ENCODE peak calls at places on chromosomes 6 and 20, in four cellular contexts. One of them, this sample, is unnamed.

GRCh38 chr20:38134427-38135281 is 30.4 kb downstream of the TGM2 start:
- DNase-seq in CD4-positive, alpha-beta memory T cell: no peak
- DNase-seq in endodermal cell: no peak
- DNase-seq in activated T-cell treated with anti-CD3 and anti-CD28 coated beads for 1 hour: no peak
- DNase-seq in this sample: no peak

GRCh38 chr6:169991031-169991390 is 239.6 kb downstream of the ERMARD start:
- DNase-seq in CD4-positive, alpha-beta memory T cell: no peak
- DNase-seq in endodermal cell: peak
- DNase-seq in activated T-cell treated with anti-CD3 and anti-CD28 coated beads for 1 hour: no peak
- DNase-seq in this sample: no peak

GRCh38 chr20:61128701-61129655 is 123.1 kb upstream of the CDH4 start:
- DNase-seq in CD4-positive, alpha-beta memory T cell: no peak
- DNase-seq in endodermal cell: no peak
- DNase-seq in activated T-cell treated with anti-CD3 and anti-CD28 coated beads for 1 hour: no peak
- DNase-seq in this sample: no peak

GRCh38 chr20:19419420-19419819 is 207.0 kb downstream of the SLC24A3 start:
- DNase-seq in CD4-positive, alpha-beta memory T cell: no peak
- DNase-seq in endodermal cell: no peak
- DNase-seq in activated T-cell treated with anti-CD3 and anti-CD28 coated beads for 1 hour: no peak
- DNase-seq in this sample: no peak

GRCh38 chr20:48928832-48929725 is 7.6 kb downstream of the ARFGEF2 start:
- DNase-seq in CD4-positive, alpha-beta memory T cell: no peak
- DNase-seq in endodermal cell: no peak
- DNase-seq in activated T-cell treated with anti-CD3 and anti-CD28 coated beads for 1 hour: no peak
- DNase-seq in this sample: no peak

GRCh38 chr6:168873266-168873665 is 380.4 kb downstream of the THBS2 start:
- DNase-seq in CD4-positive, alpha-beta memory T cell: no peak
- DNase-seq in endodermal cell: no peak
- DNase-seq in activated T-cell treated with anti-CD3 and anti-CD28 coated beads for 1 hour: no peak
- DNase-seq in this sample: no peak

GRCh38 chr6:169806718-169807117 is 55.3 kb downstream of the ERMARD start:
- DNase-seq in CD4-positive, alpha-beta memory T cell: no peak
- DNase-seq in endodermal cell: no peak
- DNase-seq in activated T-cell treated with anti-CD3 and anti-CD28 coated beads for 1 hour: no peak
- DNase-seq in this sample: no peak

GRCh38 chr20:43969501-43969900 is 54.8 kb downstream of the TOX2 start:
- DNase-seq in CD4-positive, alpha-beta memory T cell: no peak
- DNase-seq in endodermal cell: peak
- DNase-seq in activated T-cell treated with anti-CD3 and anti-CD28 coated beads for 1 hour: no peak
- DNase-seq in this sample: no peak

GRCh38 chr6:71012871-71013456 is 56.1 kb upstream of the B3GAT2 start:
- DNase-seq in CD4-positive, alpha-beta memory T cell: no peak
- DNase-seq in endodermal cell: peak
- DNase-seq in activated T-cell treated with anti-CD3 and anti-CD28 coated beads for 1 hour: no peak
- DNase-seq in this sample: peak

GRCh38 chr6:125182237-125183018 is 28.9 kb downstream of the TPD52L1 start:
- DNase-seq in CD4-positive, alpha-beta memory T cell: no peak
- DNase-seq in endodermal cell: no peak
- DNase-seq in activated T-cell treated with anti-CD3 and anti-CD28 coated beads for 1 hour: no peak
- DNase-seq in this sample: no peak

GRCh38 chr6:158988477-158988876 is 11.5 kb downstream of the RSPH3 start:
- DNase-seq in CD4-positive, alpha-beta memory T cell: no peak
- DNase-seq in endodermal cell: no peak
- DNase-seq in activated T-cell treated with anti-CD3 and anti-CD28 coated beads for 1 hour: no peak
- DNase-seq in this sample: no peak

GRCh38 chr6:125802943-125803377 is 12.2 kb downstream of the NCOA7 start:
- DNase-seq in CD4-positive, alpha-beta memory T cell: no peak
- DNase-seq in endodermal cell: no peak
- DNase-seq in activated T-cell treated with anti-CD3 and anti-CD28 coated beads for 1 hour: no peak
- DNase-seq in this sample: no peak

GRCh38 chr20:5205348-5206210 is 78.8 kb downstream of the CDS2 start:
- DNase-seq in CD4-positive, alpha-beta memory T cell: peak
- DNase-seq in endodermal cell: peak
- DNase-seq in activated T-cell treated with anti-CD3 and anti-CD28 coated beads for 1 hour: peak
- DNase-seq in this sample: peak

GRCh38 chr20:50449789-50450492 is 60.2 kb upstream of the PTPN1 start:
- DNase-seq in CD4-positive, alpha-beta memory T cell: no peak
- DNase-seq in endodermal cell: no peak
- DNase-seq in activated T-cell treated with anti-CD3 and anti-CD28 coated beads for 1 hour: no peak
- DNase-seq in this sample: no peak

GRCh38 chr6:50602191-50602810 is 111.0 kb upstream of the TFAP2D start:
- DNase-seq in CD4-positive, alpha-beta memory T cell: no peak
- DNase-seq in endodermal cell: no peak
- DNase-seq in activated T-cell treated with anti-CD3 and anti-CD28 coated beads for 1 hour: no peak
- DNase-seq in this sample: peak

GRCh38 chr6:5782783-5783567 is 223.8 kb downstream of the NRN1 start:
- DNase-seq in CD4-positive, alpha-beta memory T cell: no peak
- DNase-seq in endodermal cell: peak
- DNase-seq in activated T-cell treated with anti-CD3 and anti-CD28 coated beads for 1 hour: no peak
- DNase-seq in this sample: no peak

GRCh38 chr6:105981002-105981887 is 104.9 kb upstream of the PRDM1 start:
- DNase-seq in CD4-positive, alpha-beta memory T cell: peak
- DNase-seq in endodermal cell: peak
- DNase-seq in activated T-cell treated with anti-CD3 and anti-CD28 coated beads for 1 hour: no peak
- DNase-seq in this sample: no peak

GRCh38 chr6:38080349-38080748 is 260.8 kb downstream of the ZFAND3 start:
- DNase-seq in CD4-positive, alpha-beta memory T cell: no peak
- DNase-seq in endodermal cell: no peak
- DNase-seq in activated T-cell treated with anti-CD3 and anti-CD28 coated beads for 1 hour: no peak
- DNase-seq in this sample: no peak

GRCh38 chr6:82741996-82742385 is 323.6 kb downstream of the UBE3D start:
- DNase-seq in CD4-positive, alpha-beta memory T cell: no peak
- DNase-seq in endodermal cell: no peak
- DNase-seq in activated T-cell treated with anti-CD3 and anti-CD28 coated beads for 1 hour: no peak
- DNase-seq in this sample: no peak

GRCh38 chr6:37171141-37171969 is 1.4 kb downstream of the PIM1 start:
- DNase-seq in CD4-positive, alpha-beta memory T cell: peak
- DNase-seq in endodermal cell: peak
- DNase-seq in activated T-cell treated with anti-CD3 and anti-CD28 coated beads for 1 hour: no peak
- DNase-seq in this sample: peak

GRCh38 chr20:8309638-8310037 is 177.6 kb downstream of the PLCB1 start:
- DNase-seq in CD4-positive, alpha-beta memory T cell: no peak
- DNase-seq in endodermal cell: peak
- DNase-seq in activated T-cell treated with anti-CD3 and anti-CD28 coated beads for 1 hour: no peak
- DNase-seq in this sample: no peak

GRCh38 chr6:144515761-144516160 is 230.6 kb downstream of the UTRN start:
- DNase-seq in CD4-positive, alpha-beta memory T cell: no peak
- DNase-seq in endodermal cell: no peak
- DNase-seq in activated T-cell treated with anti-CD3 and anti-CD28 coated beads for 1 hour: no peak
- DNase-seq in this sample: no peak

GRCh38 chr6:150928882-150929281 is 63.4 kb downstream of the MTHFD1L start:
- DNase-seq in CD4-positive, alpha-beta memory T cell: no peak
- DNase-seq in endodermal cell: peak
- DNase-seq in activated T-cell treated with anti-CD3 and anti-CD28 coated beads for 1 hour: no peak
- DNase-seq in this sample: no peak

GRCh38 chr6:156866181-156866862 is 89.1 kb downstream of the ARID1B start:
- DNase-seq in CD4-positive, alpha-beta memory T cell: no peak
- DNase-seq in endodermal cell: peak
- DNase-seq in activated T-cell treated with anti-CD3 and anti-CD28 coated beads for 1 hour: no peak
- DNase-seq in this sample: peak

GRCh38 chr6:7765575-7766325 is 39.9 kb downstream of the BMP6 start:
- DNase-seq in CD4-positive, alpha-beta memory T cell: no peak
- DNase-seq in endodermal cell: no peak
- DNase-seq in activated T-cell treated with anti-CD3 and anti-CD28 coated beads for 1 hour: no peak
- DNase-seq in this sample: no peak

GRCh38 chr6:76697585-76697984 is 625.1 kb upstream of the IMPG1 start:
- DNase-seq in CD4-positive, alpha-beta memory T cell: no peak
- DNase-seq in endodermal cell: no peak
- DNase-seq in activated T-cell treated with anti-CD3 and anti-CD28 coated beads for 1 hour: no peak
- DNase-seq in this sample: peak

GRCh38 chr6:136114661-136115060 is 135.4 kb downstream of the MTFR2 start:
- DNase-seq in CD4-positive, alpha-beta memory T cell: no peak
- DNase-seq in endodermal cell: no peak
- DNase-seq in activated T-cell treated with anti-CD3 and anti-CD28 coated beads for 1 hour: no peak
- DNase-seq in this sample: no peak

GRCh38 chr6:44642870-44643522 is 255.5 kb downstream of the CDC5L start:
- DNase-seq in CD4-positive, alpha-beta memory T cell: no peak
- DNase-seq in endodermal cell: no peak
- DNase-seq in activated T-cell treated with anti-CD3 and anti-CD28 coated beads for 1 hour: no peak
- DNase-seq in this sample: no peak

GRCh38 chr6:168221000-168221399 is 98.6 kb downstream of the DACT2 start:
- DNase-seq in CD4-positive, alpha-beta memory T cell: no peak
- DNase-seq in endodermal cell: no peak
- DNase-seq in activated T-cell treated with anti-CD3 and anti-CD28 coated beads for 1 hour: no peak
- DNase-seq in this sample: no peak

GRCh38 chr20:13817342-13817741 is 32.5 kb downstream of the NDUFAF5 start:
- DNase-seq in CD4-positive, alpha-beta memory T cell: no peak
- DNase-seq in endodermal cell: no peak
- DNase-seq in activated T-cell treated with anti-CD3 and anti-CD28 coated beads for 1 hour: no peak
- DNase-seq in this sample: no peak

GRCh38 chr6:169805242-169805838 is 53.9 kb downstream of the ERMARD start:
- DNase-seq in CD4-positive, alpha-beta memory T cell: no peak
- DNase-seq in endodermal cell: no peak
- DNase-seq in activated T-cell treated with anti-CD3 and anti-CD28 coated beads for 1 hour: no peak
- DNase-seq in this sample: no peak

GRCh38 chr20:54549523-54550326 is 74.3 kb downstream of the DOK5 start:
- DNase-seq in CD4-positive, alpha-beta memory T cell: no peak
- DNase-seq in endodermal cell: no peak
- DNase-seq in activated T-cell treated with anti-CD3 and anti-CD28 coated beads for 1 hour: no peak
- DNase-seq in this sample: no peak

GRCh38 chr6:159221486-159222170 is 52.4 kb downstream of the FNDC1 start:
- DNase-seq in CD4-positive, alpha-beta memory T cell: no peak
- DNase-seq in endodermal cell: no peak
- DNase-seq in activated T-cell treated with anti-CD3 and anti-CD28 coated beads for 1 hour: no peak
- DNase-seq in this sample: no peak

GRCh38 chr6:148523551-148523950 is 180.9 kb downstream of the SASH1 start:
- DNase-seq in CD4-positive, alpha-beta memory T cell: no peak
- DNase-seq in endodermal cell: no peak
- DNase-seq in activated T-cell treated with anti-CD3 and anti-CD28 coated beads for 1 hour: no peak
- DNase-seq in this sample: no peak

GRCh38 chr6:159777240-159777904 is 12.0 kb downstream of the TCP1 start:
- DNase-seq in CD4-positive, alpha-beta memory T cell: no peak
- DNase-seq in endodermal cell: no peak
- DNase-seq in activated T-cell treated with anti-CD3 and anti-CD28 coated beads for 1 hour: no peak
- DNase-seq in this sample: no peak

GRCh38 chr20:51811040-51811351 is 8.7 kb upstream of the SALL4 start:
- DNase-seq in CD4-positive, alpha-beta memory T cell: no peak
- DNase-seq in endodermal cell: no peak
- DNase-seq in activated T-cell treated with anti-CD3 and anti-CD28 coated beads for 1 hour: no peak
- DNase-seq in this sample: peak

GRCh38 chr20:3051385-3052019 is 5.7 kb downstream of the MRPS26 start:
- DNase-seq in CD4-positive, alpha-beta memory T cell: no peak
- DNase-seq in endodermal cell: no peak
- DNase-seq in activated T-cell treated with anti-CD3 and anti-CD28 coated beads for 1 hour: no peak
- DNase-seq in this sample: no peak

GRCh38 chr6:28910901-28911680 is 12.7 kb downstream of the TRIM27 start:
- DNase-seq in CD4-positive, alpha-beta memory T cell: no peak
- DNase-seq in endodermal cell: no peak
- DNase-seq in activated T-cell treated with anti-CD3 and anti-CD28 coated beads for 1 hour: no peak
- DNase-seq in this sample: no peak

GRCh38 chr20:25270829-25271251 is 23.0 kb downstream of the PYGB start:
- DNase-seq in CD4-positive, alpha-beta memory T cell: no peak
- DNase-seq in endodermal cell: no peak
- DNase-seq in activated T-cell treated with anti-CD3 and anti-CD28 coated beads for 1 hour: no peak
- DNase-seq in this sample: no peak

This sample was measured in RWPE1.